ENCODE peak calls at places on chromosomes 12 and 14, in four cellular contexts. One of them, this sample, is unnamed.

GRCh38 chr12:96194901-96195844 is 998 bp downstream of the ELK3 start:
- DNase-seq in H1: no peak
- DNase-seq in GM12878: peak; percentile 80
- DNase-seq in K562: peak; percentile 29
- DNase-seq in this sample: peak; percentile 77

GRCh38 chr14:105192866-105193731 is 12.0 kb upstream of the NUDT14 start:
- DNase-seq in H1: no peak
- DNase-seq in GM12878: no peak
- DNase-seq in K562: no peak
- DNase-seq in this sample: no peak

GRCh38 chr12:68958337-68958736 is 25.4 kb upstream of the CPM start:
- DNase-seq in H1: no peak
- DNase-seq in GM12878: peak; percentile 48
- DNase-seq in K562: no peak
- DNase-seq in this sample: no peak

GRCh38 chr12:123269395-123269892 is 2.2 kb downstream of the CDK2AP1 start:
- DNase-seq in H1: no peak
- DNase-seq in GM12878: no peak
- DNase-seq in K562: peak; percentile 65
- DNase-seq in this sample: peak; percentile 95

GRCh38 chr12:16520328-16520727 is 85.6 kb downstream of the LMO3 start:
- DNase-seq in H1: no peak
- DNase-seq in GM12878: no peak
- DNase-seq in K562: no peak
- DNase-seq in this sample: no peak

GRCh38 chr14:58752782-58753181 is 115.0 kb downstream of the DACT1 start:
- DNase-seq in H1: no peak
- DNase-seq in GM12878: no peak
- DNase-seq in K562: no peak
- DNase-seq in this sample: no peak

GRCh38 chr12:97910559-97910958 is 448.0 kb downstream of the RMST start:
- DNase-seq in H1: no peak
- DNase-seq in GM12878: no peak
- DNase-seq in K562: no peak
- DNase-seq in this sample: no peak

GRCh38 chr14:76584271-76584702 is 177.0 kb upstream of the VASH1 start:
- DNase-seq in H1: no peak
- DNase-seq in GM12878: no peak
- DNase-seq in K562: no peak
- DNase-seq in this sample: no peak

GRCh38 chr12:65495233-65495632 is 216.8 kb downstream of the MSRB3 start:
- DNase-seq in H1: no peak
- DNase-seq in GM12878: no peak
- DNase-seq in K562: no peak
- DNase-seq in this sample: no peak

GRCh38 chr12:116160196-116160595 is 117.3 kb downstream of the MED13L start:
- DNase-seq in H1: no peak
- DNase-seq in GM12878: no peak
- DNase-seq in K562: peak; percentile 25
- DNase-seq in this sample: no peak

GRCh38 chr12:95877622-95878021 is 18.9 kb downstream of the SNRPF start:
- DNase-seq in H1: no peak
- DNase-seq in GM12878: no peak
- DNase-seq in K562: no peak
- DNase-seq in this sample: no peak

GRCh38 chr14:99239661-99240092 is 32.3 kb downstream of the BCL11B start:
- DNase-seq in H1: no peak
- DNase-seq in GM12878: no peak
- DNase-seq in K562: no peak
- DNase-seq in this sample: no peak
- H3K4me1 ChIP-seq in H1: peaks cover 34% of the 10 kb centered on the region
- H3K4me1 ChIP-seq in GM12878: no peaks in the 10 kb centered on the region
- H3K4me1 ChIP-seq in K562: no peaks in the 10 kb centered on the region
- H3K4me1 ChIP-seq in this sample: no peaks in the 10 kb centered on the region

GRCh38 chr12:105341010-105341409 is 10.5 kb downstream of the C12orf75 start:
- DNase-seq in H1: no peak
- DNase-seq in GM12878: no peak
- DNase-seq in K562: no peak
- DNase-seq in this sample: no peak
- TF ChIP-seq RFX5 in H1: no peak
- TF ChIP-seq RFX5 in GM12878: no peak
- TF ChIP-seq RFX5 in K562: no peak
- TF ChIP-seq RFX5 in this sample: no peak

DNA sequence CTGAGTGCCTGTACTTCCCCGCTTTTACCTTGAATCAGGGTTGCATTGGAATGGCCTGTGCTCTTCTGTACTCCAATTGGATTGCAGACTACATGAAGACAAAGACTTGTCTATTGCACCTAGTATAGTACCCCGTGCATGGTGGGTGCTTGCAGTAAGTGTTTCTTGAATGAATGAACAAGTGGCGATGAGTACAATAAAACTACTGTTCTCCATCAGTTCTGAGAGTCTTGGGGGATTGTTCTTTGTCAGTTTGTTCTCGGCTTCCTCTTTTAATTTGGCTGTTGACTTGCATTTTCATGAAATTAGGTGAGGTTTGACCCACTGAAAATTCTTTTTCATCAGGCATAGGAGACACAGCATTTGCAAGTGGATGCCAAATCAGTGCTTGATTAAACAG is 34.1 kb downstream of the ERH start:
- DNase-seq in H1: no peak
- DNase-seq in GM12878: no peak
- DNase-seq in K562: no peak
- DNase-seq in this sample: no peak
- TF ChIP-seq NRF1 in H1: no peak
- TF ChIP-seq NRF1 in GM12878: no peak
- TF ChIP-seq NRF1 in K562: no peak
- TF ChIP-seq NRF1 in this sample: no peak

DNA sequence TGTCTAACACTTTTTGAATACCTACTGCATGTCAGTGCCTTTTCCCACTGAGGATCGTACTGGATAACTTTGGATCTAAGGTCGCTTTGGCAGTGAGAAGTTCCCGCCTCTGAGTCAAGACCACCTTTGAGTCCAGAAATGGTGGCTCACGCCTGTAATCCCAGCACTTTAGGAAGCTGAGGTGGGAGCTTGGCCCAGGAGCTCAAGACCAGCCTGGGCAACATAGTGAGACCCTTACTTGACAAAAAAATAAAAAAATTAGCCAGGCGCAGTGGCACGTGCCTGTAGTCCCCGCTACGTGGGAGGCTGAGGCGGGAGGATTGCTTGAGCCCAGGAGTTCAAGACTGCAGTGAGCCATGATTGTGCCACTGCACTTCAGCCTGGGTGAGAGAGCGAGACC is 61.1 kb downstream of the CHST11 start:
- DNase-seq in H1: no peak
- DNase-seq in GM12878: no peak
- DNase-seq in K562: no peak
- DNase-seq in this sample: no peak
- H3K4me1 ChIP-seq in H1: peaks cover 2% of the 10 kb centered on the region
- H3K4me1 ChIP-seq in GM12878: peaks cover 31% of the 10 kb centered on the region
- H3K4me1 ChIP-seq in K562: no peaks in the 10 kb centered on the region
- H3K4me1 ChIP-seq in this sample: peaks cover 27% of the 10 kb centered on the region

GRCh38 chr12:122096014-122096413 is 17.5 kb downstream of the MLXIP start:
- DNase-seq in H1: no peak
- DNase-seq in GM12878: no peak
- DNase-seq in K562: no peak
- DNase-seq in this sample: no peak

GRCh38 chr12:122094735-122095561 is 16.4 kb downstream of the MLXIP start:
- DNase-seq in H1: no peak
- DNase-seq in GM12878: no peak
- DNase-seq in K562: no peak
- DNase-seq in this sample: no peak

GRCh38 chr12:122097641-122098364 is 19.2 kb downstream of the MLXIP start:
- DNase-seq in H1: no peak
- DNase-seq in GM12878: no peak
- DNase-seq in K562: peak; percentile 86
- DNase-seq in this sample: peak; percentile 66

GRCh38 chr12:122094261-122094734 is 15.7 kb downstream of the MLXIP start:
- DNase-seq in H1: no peak
- DNase-seq in GM12878: no peak
- DNase-seq in K562: no peak
- DNase-seq in this sample: no peak

DNA sequence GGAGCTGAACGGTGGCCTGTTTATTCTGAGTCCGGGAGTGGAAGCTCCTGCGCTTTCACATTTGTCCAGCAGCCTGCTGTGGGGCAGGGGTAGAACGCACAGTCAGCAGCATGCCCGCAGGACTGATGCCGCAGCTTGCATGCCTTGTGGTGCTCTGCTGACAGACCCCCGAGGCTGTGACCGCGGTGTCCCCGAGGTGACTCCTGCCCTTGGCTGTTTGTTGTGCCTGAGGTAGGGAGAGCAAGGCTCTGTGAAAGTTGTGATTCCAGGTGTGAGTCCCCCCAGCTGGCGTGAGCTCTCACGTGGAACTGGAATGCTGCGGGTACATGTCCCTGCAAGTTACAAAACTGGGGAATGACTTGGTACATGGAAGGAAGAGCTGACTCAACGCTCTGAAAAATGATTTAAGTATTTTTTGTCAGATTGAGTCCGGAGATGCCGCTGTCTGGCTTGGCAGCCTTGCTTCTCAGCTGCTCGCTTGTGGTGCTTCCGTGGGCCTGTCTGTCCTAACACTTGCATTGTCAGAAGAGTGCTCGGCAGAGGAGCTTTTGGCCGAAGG is 18.1 kb downstream of the MLXIP start:
- DNase-seq in H1: no peak
- DNase-seq in GM12878: no peak
- DNase-seq in K562: no peak
- DNase-seq in this sample: no peak
- TF ChIP-seq RFX5 in H1: no peak
- TF ChIP-seq RFX5 in GM12878: no peak
- TF ChIP-seq RFX5 in K562: no peak
- TF ChIP-seq RFX5 in this sample: no peak

This sample was measured in SK-N-SH.